ENCODE peak calls at places on chromosomes 7 and 10, in seven cellular contexts. H is esophagus squamous epithelium, P is Peyer's patch, T is body of pancreas, B is K562, U is adrenal gland, Y is uterus. A is an unnamed sample.

GRCh38 chr10:18607503-18607902 is 43.9 kb downstream of the NSUN6 start:
- DNase-seq in H (no peak), P (no peak), T (peak), B (peak), U (peak), Y (peak), A (peak)

GRCh38 chr10:71471031-71471430 is 74.3 kb downstream of the CDH23 start:
- DNase-seq in H (no peak), P (peak), T (no peak), B (no peak), U (no peak), Y (no peak), A (no peak)

GRCh38 chr7:116953372-116953726 is at the start of gene ST7:
- DNase-seq in H (no peak), P (peak), T (peak), B (no peak), U (peak), Y (peak), A (peak)

GRCh38 chr10:117946525-117947070 is 100.1 kb downstream of the RAB11FIP2 start:
- DNase-seq in H (no peak), P (no peak), T (no peak), B (no peak), U (no peak), Y (no peak), A (peak)

GRCh38 chr10:124354411-124355382 is 64.0 kb downstream of the OAT start:
- DNase-seq in H (no peak), P (peak), T (no peak), B (peak), U (peak), Y (peak), A (peak)

GRCh38 chr7:75968561-75969001 is 25.8 kb downstream of the TMEM120A start:
- DNase-seq in H (no peak), P (no peak), T (no peak), B (no peak), U (peak), Y (peak), A (no peak)

GRCh38 chr10:31134303-31134928 is 102.8 kb upstream of the ZNF438 start:
- DNase-seq in H (no peak), P (no peak), T (peak), B (no peak), U (no peak), Y (peak), A (peak)

GRCh38 chr7:10117815-10118214 is 855.9 kb upstream of the PHF14 start:
- DNase-seq in H (no peak), P (no peak), T (no peak), B (no peak), U (no peak), Y (no peak), A (no peak)

GRCh38 chr7:47451851-47452205 is 130.1 kb downstream of the TNS3 start:
- DNase-seq in H (no peak), P (no peak), T (no peak), B (no peak), U (no peak), Y (no peak), A (no peak)

GRCh38 chr7:47452715-47453092 is 129.2 kb downstream of the TNS3 start:
- DNase-seq in H (no peak), P (no peak), T (no peak), B (no peak), U (no peak), Y (no peak), A (no peak)

GRCh38 chr7:47452295-47452694 is 129.6 kb downstream of the TNS3 start:
- DNase-seq in H (no peak), P (no peak), T (no peak), B (no peak), U (no peak), Y (no peak), A (no peak)

GRCh38 chr7:47454066-47454950 is 127.6 kb downstream of the TNS3 start:
- DNase-seq in H (no peak), P (no peak), T (no peak), B (no peak), U (no peak), Y (no peak), A (no peak)

GRCh38 chr7:47453093-47454056 is 128.5 kb downstream of the TNS3 start:
- DNase-seq in H (no peak), P (no peak), T (peak), B (no peak), U (peak), Y (peak), A (peak)
- TF ChIP-seq POLR2A in H (no peak), P (no peak), T (peak), B (no peak), U (peak), Y (no peak), A (no peak)

DNA sequence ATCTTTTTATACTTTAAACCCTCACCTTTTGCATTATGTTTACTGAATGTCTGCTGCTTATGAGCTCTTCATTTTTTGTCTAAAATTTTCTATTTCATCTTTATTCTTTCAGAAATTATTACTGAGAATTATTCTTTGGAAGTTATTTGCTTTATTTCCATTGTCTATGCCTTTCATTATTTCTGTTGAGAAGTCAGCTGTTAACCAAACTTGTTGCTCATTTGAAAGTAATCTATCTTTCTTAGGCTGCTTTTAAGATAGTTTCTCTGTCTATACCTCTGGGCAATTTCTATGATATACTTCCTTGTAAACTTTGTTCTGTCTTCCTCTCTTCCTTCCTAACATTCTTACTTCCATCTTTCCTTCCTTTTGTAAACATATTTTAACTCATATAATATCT is 1165.9 kb upstream of the CELF2 start:
- DNase-seq in H (no peak), P (no peak), T (no peak), B (no peak), U (no peak), Y (no peak), A (no peak)
- TF ChIP-seq POLR2A in H (no peak), P (no peak), T (no peak), B (no peak), U (no peak), Y (no peak), A (no peak)

DNA sequence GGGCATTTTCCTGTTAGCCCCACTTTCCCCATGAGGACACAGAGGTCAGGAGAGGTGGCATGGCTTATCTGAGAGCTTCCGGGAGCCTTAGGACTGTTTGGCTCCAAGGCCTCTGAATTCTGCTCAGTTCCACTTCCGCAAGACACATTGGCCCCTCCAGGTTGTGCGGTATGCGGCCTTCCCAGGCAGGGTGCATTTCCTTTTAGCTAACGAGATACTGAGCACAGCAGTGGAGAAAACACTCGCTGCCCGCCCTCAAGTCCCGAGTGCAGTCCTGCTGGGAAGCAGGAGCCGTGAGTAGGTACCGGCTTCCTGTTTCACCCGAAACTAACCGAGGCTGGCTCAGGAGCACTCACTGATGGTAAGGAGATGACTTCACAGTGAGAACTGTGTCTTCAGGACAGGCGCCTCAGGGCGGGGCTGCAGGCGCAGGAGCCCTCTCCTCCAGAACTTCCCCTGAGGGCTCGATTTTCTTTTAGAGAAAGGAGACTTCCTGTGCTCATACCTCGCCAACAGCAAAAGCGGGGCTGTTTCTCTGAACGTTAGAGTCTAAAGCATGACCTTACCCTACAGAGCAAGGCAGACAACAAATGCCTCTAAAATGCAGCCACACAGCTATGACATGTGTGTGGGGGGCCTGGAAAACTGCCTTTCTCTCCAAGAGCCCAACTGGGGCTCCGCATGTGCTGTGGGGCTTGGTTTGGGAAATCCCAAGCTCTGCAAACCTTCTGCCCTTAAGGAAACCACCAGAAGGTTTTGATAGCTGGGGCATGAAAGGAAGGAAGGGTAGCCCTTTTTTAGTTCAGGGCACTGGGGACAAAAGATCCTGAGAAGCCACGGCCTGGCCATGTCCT is 25.9 kb downstream of the RGS10 start:
- DNase-seq in H (no peak), P (no peak), T (no peak), B (peak), U (peak), Y (no peak), A (no peak)
- TF ChIP-seq POLR2A in H (no peak), P (no peak), T (no peak), B (no peak), U (no peak), Y (no peak), A (no peak)

GRCh38 chr7:6730343-6730633 is 23.5 kb upstream of the ZNF12 start:
- DNase-seq in H (no peak), P (no peak), T (no peak), B (peak), U (no peak), Y (no peak), A (no peak)

GRCh38 chr7:6725003-6725402 is 18.3 kb upstream of the ZNF12 start:
- DNase-seq in H (no peak), P (no peak), T (no peak), B (no peak), U (no peak), Y (no peak), A (no peak)

DNA sequence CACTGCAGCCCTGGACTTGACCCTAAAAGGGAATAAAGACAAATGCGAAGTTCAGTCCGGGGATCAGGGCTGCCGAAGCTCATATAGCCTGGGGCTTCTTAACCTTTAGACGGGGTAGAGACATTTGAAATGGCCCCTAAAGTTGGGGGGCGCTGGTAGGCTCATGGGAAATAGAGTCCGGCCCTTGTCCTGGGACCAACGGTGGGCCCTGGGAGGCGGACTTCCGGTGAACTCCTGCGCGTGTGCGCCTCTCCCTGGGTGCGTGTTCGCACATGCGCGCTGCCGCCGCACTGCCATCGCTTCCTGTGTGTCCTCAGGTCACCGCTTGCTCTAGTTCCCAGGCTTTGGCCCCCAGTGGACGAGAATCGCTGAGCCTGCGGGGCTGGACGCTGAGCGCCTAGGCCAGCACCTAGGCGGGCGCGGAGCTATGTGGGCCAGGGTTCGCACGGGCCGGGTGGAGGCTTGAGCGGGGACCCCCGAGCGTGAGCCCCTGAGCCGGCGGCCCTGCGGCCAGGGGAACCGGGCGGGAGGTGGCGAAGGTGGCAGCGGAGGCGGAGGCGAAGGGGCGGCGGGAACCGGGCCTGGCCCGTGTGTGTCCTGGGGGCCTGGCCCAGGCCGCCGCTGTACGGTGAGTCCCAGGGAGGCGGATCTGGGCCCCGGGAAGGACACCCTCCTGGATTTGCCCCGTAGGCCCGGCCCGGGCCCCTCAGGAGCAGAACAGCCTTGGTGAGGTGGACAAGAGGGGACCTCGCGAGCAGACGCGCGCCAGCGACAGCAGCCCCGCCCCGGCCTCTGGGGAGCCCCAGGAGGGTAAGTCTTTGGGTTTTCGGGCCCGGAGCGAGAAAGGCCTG is 23.0 kb upstream of the ZNF12 start:
- DNase-seq in H (peak), P (peak), T (peak), B (peak), U (peak), Y (peak), A (peak)
- TF ChIP-seq POLR2A in H (no peak), P (peak), T (peak), B (peak), U (peak), Y (peak), A (peak)

GRCh38 chr10:79262959-79263746 is 84.1 kb upstream of the PPIF start:
- DNase-seq in H (no peak), P (no peak), T (no peak), B (no peak), U (no peak), Y (no peak), A (no peak)
- TF ChIP-seq POLR2A in H (no peak), P (no peak), T (no peak), B (no peak), U (no peak), Y (no peak), A (no peak)

DNA sequence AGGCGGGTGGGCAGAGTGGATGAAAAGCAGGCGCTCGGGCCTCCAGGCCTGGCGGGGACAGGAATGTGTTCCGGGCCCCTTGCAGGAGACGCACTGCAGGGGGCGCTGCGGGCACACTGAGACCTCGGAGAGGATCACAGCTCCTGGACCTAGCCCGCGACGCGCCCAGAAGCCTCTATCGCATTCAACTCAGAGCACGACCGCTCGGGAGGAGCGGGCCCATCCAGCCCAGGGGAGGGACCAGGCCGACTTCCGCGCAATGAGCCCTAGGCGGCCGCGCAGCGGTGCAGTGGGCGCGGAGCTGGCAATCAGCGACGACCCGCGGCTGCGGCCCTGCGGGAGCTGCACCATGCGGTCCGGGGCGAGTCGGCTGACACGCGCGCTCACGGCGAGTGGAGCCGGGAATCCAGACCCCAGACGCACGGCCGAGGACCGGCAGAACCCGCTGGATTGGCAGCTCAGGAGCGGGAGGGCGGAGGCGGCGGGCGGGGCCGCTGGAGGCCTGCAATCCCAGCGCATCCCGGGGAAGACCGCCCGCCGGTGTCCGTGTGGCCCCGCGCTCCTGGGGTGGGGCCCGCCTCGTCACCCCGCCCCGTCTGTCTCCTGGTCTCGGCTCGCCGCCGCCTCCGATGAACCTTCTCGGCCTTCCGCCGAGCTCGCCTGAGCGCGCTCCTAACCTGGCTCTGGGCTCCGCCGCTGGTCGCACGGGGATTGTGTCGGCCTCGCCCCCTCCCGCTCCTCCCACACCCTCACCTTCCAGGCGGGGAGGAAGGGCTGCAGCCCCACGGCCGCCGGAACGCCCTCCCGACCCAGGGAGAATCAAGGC is 33.5 kb upstream of the GRID1 start:
- DNase-seq in H (peak), P (peak), T (peak), B (peak), U (peak), Y (peak), A (peak)
- TF ChIP-seq POLR2A in H (no peak), P (peak), T (peak), B (no peak), U (peak), Y (peak), A (peak)

GRCh38 chr10:128066954-128067382 is 59.3 kb downstream of the MKI67 start:
- DNase-seq in H (no peak), P (no peak), T (no peak), B (no peak), U (no peak), Y (no peak), A (no peak)
- TF ChIP-seq POLR2A in H (no peak), P (no peak), T (no peak), B (no peak), U (no peak), Y (no peak), A (no peak)

GRCh38 chr10:104301907-104302690 is 33.1 kb downstream of the GSTO2 start:
- DNase-seq in H (no peak), P (no peak), T (no peak), B (no peak), U (peak), Y (no peak), A (no peak)

GRCh38 chr10:104299031-104299904 is 30.3 kb downstream of the GSTO2 start:
- DNase-seq in H (no peak), P (no peak), T (no peak), B (no peak), U (peak), Y (peak), A (no peak)

GRCh38 chr10:104300736-104301292 is 31.8 kb downstream of the GSTO2 start:
- DNase-seq in H (no peak), P (no peak), T (peak), B (no peak), U (peak), Y (peak), A (peak)

GRCh38 chr10:104297697-104298660 is 29.0 kb downstream of the GSTO2 start:
- DNase-seq in H (no peak), P (no peak), T (no peak), B (peak), U (no peak), Y (no peak), A (no peak)

DNA sequence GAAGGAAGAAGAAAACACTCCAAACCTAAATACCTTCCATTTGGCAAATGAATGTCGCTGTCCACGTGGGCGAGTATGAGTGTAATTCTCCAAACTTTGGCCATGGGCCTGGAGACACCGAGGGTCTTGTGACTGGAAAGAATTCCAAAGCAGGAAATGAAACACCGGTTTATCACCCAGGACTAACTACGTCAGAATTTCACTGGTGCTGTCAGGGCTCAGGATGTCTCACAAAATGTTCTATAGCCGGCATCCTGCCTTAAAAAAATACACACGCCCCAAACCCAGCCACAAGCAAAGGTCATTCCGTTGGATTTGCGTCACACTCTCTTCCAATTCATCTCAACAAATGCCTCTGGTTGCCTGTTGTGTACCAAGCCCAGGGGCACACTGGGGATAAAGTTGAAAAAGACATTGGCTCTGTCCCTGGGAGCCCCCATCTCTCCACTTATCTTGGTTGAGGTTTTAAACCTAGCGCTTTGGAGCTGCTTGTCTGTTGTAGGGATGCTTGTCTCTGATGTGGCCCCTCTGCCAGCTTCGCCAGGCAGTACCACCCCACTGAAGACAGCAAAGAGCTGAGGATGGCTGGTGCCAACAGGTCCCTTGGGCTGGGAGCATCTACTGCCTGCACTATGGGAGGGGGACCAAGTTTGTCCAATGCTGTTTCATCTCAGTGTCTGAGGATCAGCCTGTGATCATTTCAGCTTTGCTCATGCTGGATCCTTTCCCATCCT is 31.2 kb downstream of the GSTO2 start:
- DNase-seq in H (no peak), P (no peak), T (no peak), B (no peak), U (peak), Y (peak), A (peak)
- TF ChIP-seq POLR2A in H (no peak), P (no peak), T (no peak), B (no peak), U (no peak), Y (no peak), A (no peak)

GRCh38 chr7:155346285-155346684 is 48.6 kb downstream of the INSIG1 start:
- DNase-seq in H (no peak), P (peak), T (no peak), B (no peak), U (no peak), Y (no peak), A (no peak)

GRCh38 chr7:155344270-155344617 is 46.6 kb downstream of the INSIG1 start:
- DNase-seq in H (no peak), P (no peak), T (no peak), B (no peak), U (peak), Y (no peak), A (no peak)

GRCh38 chr7:155345490-155345889 is 47.8 kb downstream of the INSIG1 start:
- DNase-seq in H (no peak), P (no peak), T (no peak), B (no peak), U (no peak), Y (no peak), A (no peak)

GRCh38 chr7:155343661-155344121 is 46.0 kb downstream of the INSIG1 start:
- DNase-seq in H (no peak), P (no peak), T (no peak), B (no peak), U (peak), Y (no peak), A (no peak)

DNA sequence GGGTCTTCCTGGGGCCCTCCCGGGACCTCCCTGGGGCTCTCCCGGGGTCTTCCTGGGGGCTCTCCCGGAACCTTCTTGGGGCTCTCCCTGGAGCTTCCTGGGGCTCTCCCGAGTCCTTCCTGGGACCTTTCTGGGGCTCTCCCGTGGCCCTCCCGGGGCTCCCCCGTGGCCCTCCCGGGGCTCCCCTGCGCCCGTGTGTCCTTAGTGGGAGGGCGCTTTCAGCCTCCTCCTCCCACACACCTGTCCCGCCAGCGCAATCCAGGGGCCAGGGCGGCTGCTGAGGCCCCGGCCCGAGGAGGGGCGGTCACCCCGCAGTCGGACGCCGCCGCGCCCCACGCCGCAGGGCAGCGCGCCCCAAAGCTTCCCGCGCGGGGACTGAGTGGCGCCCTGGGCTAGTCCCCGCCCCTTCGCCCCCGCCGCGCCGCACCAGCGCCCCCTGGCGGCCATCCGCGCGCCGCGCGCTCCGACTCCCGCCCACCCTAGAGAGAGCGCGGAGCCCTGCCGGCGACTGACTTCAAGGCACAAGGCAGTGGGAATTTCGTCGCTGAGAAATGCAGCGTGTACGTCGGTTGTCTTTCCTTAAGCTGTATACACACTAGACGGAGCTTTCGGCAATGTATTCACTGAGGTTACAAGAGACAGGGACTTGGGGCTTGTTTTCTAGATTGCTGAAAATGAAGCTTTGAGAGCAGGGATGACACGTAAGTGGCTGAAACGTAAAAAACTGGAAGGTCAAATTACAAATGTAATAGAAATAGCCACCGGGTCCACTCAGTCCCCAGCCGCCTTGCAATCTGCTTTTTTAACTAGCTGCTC is 47.1 kb downstream of the INSIG1 start:
- DNase-seq in H (no peak), P (peak), T (peak), B (peak), U (peak), Y (peak), A (peak)
- TF ChIP-seq POLR2A in H (no peak), P (no peak), T (no peak), B (no peak), U (no peak), Y (no peak), A (peak)

A was measured in H54.